ENCODE peak calls at places on chromosomes 16 and 17, in four cellular contexts. N, T, V and U are unnamed samples.

GRCh38 chr17:6161456-6161855 is 91.3 kb downstream of the WSCD1 start:
- DNase-seq in N (no peak), T (no peak), V (no peak), U (no peak)

GRCh38 chr17:48011405-48012150 is 26.0 kb downstream of the COPZ2 start:
- DNase-seq in N (peak; percentile 69), V (peak; percentile 38), T (peak; percentile 43), U (peak; percentile 58)

GRCh38 chr17:19727466-19728113 is 11.2 kb upstream of the SLC47A2 start:
- DNase-seq in T (peak; percentile 67), V (no peak), N (no peak), U (no peak)

GRCh38 chr17:47949951-47950350 is 7.7 kb downstream of the PRR15L start:
- DNase-seq in N (no peak), V (no peak), T (no peak), U (no peak)

GRCh38 chr17:29347831-29348281 is 42.3 kb upstream of the TAOK1 start:
- DNase-seq in T (no peak), V (no peak), N (peak; percentile 84), U (no peak)

GRCh38 chr17:49031965-49032928 is 35.1 kb downstream of the IGF2BP1 start:
- DNase-seq in T (peak; percentile 80), V (peak; percentile 86), N (peak; percentile 82), U (peak; percentile 75)

GRCh38 chr17:72984145-72984924 is 108.2 kb downstream of the SLC39A11 start:
- DNase-seq in V (no peak), T (peak; percentile 81), N (no peak), U (no peak)

GRCh38 chr16:1125471-1125870 is 27.4 kb upstream of the CACNA1H start:
- DNase-seq in N (no peak), V (no peak), T (no peak), U (peak; percentile 46)

GRCh38 chr17:46003907-46004748 is 5.1 kb downstream of the STH start:
- DNase-seq in N (no peak), T (no peak), V (peak; percentile 90), U (no peak)

GRCh38 chr16:54934536-54935410 is 4.1 kb downstream of the IRX5 start:
- DNase-seq in T (peak; percentile 11), N (no peak), V (no peak), U (no peak)

GRCh38 chr17:28792877-28793666 is 49.3 kb downstream of the TRAF4 start:
- DNase-seq in N (peak; percentile 65), V (no peak), T (peak; percentile 22), U (no peak)

GRCh38 chr17:72771734-72772133 is 320.8 kb downstream of the SLC39A11 start:
- DNase-seq in V (no peak), N (no peak), T (no peak), U (no peak)

GRCh38 chr17:48997103-48997826 is at the start of gene IGF2BP1:
- DNase-seq in N (peak; percentile 93), V (peak; percentile 81), T (peak; percentile 80), U (no peak)

GRCh38 chr17:33140413-33141099 is 148.9 kb downstream of the SPACA3 start:
- DNase-seq in N (no peak), V (no peak), T (no peak), U (no peak)

GRCh38 chr16:27706803-27707685 is 157.1 kb downstream of the KATNIP start:
- DNase-seq in V (no peak), N (no peak), T (no peak), U (peak; percentile 12)

GRCh38 chr16:22023505-22023904 is 15.6 kb downstream of the MOSMO start:
- DNase-seq in N (no peak), V (no peak), T (no peak), U (no peak)

GRCh38 chr16:4859900-4860255 is 12.6 kb downstream of the UBN1 start:
- DNase-seq in T (no peak), V (no peak), N (no peak), U (no peak)

GRCh38 chr17:63772801-63773271 is 561 bp downstream of the CCDC47 start:
- DNase-seq in N (peak; percentile 51), T (no peak), V (peak; percentile 31), U (no peak)

GRCh38 chr16:25011891-25012499 is 3.2 kb downstream of the ARHGAP17 start:
- DNase-seq in N (no peak), V (no peak), T (no peak), U (no peak)

GRCh38 chr16:25012525-25012991 is 2.6 kb downstream of the ARHGAP17 start:
- DNase-seq in N (peak; percentile 35), V (no peak), T (peak; percentile 57), U (no peak)

GRCh38 chr16:25013049-25013448 is 2.1 kb downstream of the ARHGAP17 start:
- DNase-seq in T (no peak), N (no peak), V (no peak), U (no peak)

GRCh38 chr16:25013751-25014499 is 1.2 kb downstream of the ARHGAP17 start:
- DNase-seq in N (no peak), T (peak; percentile 22), V (no peak), U (no peak)

GRCh38 chr16:25014500-25015147 is 545 bp downstream of the ARHGAP17 start:
- DNase-seq in T (peak; percentile 59), V (peak; percentile 59), N (peak; percentile 56), U (peak; percentile 74)
- TF ChIP-seq MAX in T (no peak), V (no peak), N (no peak), U (no peak)

GRCh38 chr17:219696-220095 is 38.2 kb upstream of the DOC2B start:
- DNase-seq in V (no peak), T (no peak), N (no peak), U (no peak)

GRCh38 chr17:214881-215331 is 33.5 kb upstream of the DOC2B start:
- DNase-seq in V (no peak), T (no peak), N (no peak), U (no peak)

GRCh38 chr17:222172-222571 is 40.7 kb upstream of the DOC2B start:
- DNase-seq in V (no peak), T (no peak), N (no peak), U (no peak)

GRCh38 chr17:216625-217024 is 35.2 kb upstream of the DOC2B start:
- DNase-seq in V (no peak), N (no peak), T (no peak), U (no peak)

DNA sequence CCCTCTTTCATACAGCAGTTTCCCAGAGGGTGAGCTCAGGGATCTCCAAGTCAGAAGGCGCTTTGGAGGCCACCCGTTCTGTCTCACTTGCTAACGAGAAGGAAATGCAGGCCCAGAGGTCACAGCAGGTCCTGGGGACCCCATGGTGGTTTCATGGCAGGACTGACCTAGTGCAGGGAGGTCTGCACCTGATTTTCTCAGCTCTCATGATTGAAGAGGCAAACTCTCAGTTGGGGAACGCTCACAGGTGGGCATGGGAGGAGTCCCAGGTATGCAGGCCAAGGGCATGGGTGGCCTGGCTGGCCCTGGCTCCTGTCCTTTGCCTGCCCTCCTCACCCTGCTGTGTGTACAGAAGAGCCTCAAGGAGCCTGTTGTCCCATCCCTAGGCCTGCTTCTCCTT is 37.3 kb upstream of the DOC2B start:
- DNase-seq in V (no peak), T (no peak), N (no peak), U (no peak)
- TF ChIP-seq MAX in V (no peak), T (no peak), N (no peak), U (no peak)

DNA sequence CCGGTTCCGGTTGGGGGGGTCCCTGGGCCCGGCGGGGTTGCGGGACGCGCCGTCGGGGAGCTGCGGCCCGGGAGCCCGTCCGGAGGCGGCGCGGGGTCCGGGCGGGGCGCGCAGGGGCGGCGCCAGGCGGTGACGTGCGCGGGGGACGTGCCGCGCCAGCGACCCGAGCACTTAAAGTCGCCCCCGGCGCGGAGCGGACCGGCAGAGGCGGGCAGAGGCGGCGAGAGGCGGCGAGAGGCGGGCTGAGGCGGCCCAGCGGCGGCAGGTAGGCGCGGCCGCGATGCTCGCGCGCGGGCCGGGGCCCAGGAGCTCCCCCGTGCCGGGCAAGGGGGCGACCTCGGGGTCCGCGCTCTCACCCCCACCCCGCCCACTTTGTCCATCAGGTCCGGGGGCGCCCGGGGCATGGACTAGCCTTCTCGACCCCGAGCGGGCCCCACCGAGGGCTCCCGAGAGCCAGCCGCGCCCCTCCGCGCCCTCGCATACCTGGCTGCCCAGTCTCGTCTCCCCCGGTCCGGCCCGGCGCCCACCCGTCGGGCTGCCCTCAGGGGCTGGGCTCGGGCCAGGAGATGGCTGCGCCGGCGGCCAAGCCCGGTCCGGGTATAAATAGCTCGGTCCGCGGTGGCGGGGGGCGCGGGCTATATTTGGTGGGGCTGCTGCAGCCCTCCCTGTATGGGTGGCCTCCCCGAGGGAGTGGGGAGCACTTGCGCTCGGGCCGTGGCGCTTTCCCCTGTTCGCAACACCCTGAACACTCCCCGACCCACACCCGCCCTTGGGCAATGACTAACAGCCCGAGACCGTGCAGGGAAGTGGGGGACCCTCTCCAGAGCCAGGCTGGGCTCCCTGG is at the start of gene SLC16A3:
- DNase-seq in T (peak; percentile 51), N (peak; percentile 85), V (no peak), U (no peak)
- TF ChIP-seq MAX in T (no peak), N (no peak), V (no peak), U (no peak)

GRCh38 chr17:75344664-75345063 is 55.4 kb upstream of the SLC25A19 start:
- DNase-seq in N (peak; percentile 36), T (no peak), V (no peak), U (peak; percentile 41)
- TF ChIP-seq MAX in N (no peak), T (no peak), V (no peak), U (no peak)

GRCh38 chr16:85072947-85073346 is 39.3 kb downstream of the CIBAR2 start:
- DNase-seq in T (no peak), N (no peak), V (no peak), U (no peak)
- TF ChIP-seq MAX in T (no peak), N (no peak), V (no peak), U (no peak)

DNA sequence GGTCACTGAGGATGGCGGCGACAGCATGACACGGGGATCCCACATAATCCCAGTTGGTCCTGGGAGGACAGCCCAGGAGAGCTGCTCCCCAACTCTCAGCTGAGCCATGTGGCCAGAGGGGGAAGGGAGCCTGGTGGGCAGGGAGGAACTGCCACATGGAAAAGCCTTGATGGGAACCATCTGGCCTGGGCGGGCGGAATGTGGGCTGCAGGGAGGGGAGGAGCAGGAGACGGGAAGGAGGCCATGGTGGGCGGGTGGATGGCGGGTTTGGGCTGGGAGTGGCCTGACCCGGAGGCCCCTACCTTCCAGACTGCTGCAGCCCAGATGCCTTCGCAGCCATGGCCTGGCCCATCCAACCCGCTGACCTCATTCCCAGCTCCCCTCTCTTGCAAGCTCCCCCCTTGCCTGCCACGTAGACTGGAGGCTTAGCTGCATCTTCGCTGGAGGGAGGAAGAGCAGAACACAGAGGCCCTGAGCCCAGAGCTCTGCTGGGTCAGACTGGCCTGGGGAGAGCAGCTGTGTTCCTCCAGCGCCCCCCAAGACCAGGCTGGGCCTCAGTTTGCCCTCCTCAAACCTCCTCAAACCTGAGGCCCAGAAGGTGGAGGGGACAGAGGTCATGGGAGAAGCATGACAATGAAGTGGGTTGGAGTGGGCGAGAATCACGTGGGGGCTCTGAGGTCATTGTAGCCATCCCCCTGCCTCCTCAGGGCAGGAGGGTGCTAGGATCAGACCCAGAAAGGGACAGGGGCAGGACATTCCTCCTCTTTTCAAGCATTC is 8.2 kb upstream of the COL1A1 start:
- DNase-seq in V (no peak), N (no peak), T (no peak), U (peak; percentile 81)
- TF ChIP-seq MAX in V (no peak), N (no peak), T (no peak), U (no peak)

DNA sequence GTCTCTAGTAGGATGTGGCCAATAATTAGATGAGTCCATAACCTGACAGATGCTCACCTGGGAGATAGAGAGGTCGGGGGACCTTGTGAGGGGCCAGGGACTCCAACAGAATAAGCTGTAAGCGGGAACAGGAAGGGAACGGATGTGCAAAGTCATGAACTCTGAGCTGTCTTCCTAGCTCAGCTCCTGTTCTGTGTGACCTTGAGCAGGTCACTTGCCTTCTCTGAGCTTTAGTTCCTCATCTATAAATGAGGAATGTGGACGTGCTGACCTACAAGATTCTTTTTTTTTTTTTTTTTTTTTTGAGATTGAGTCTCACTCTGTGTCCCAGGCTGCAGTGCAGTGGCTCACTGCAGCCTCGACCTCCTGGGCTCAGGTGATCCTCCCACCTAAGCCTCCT is 58.9 kb downstream of the AKAP1 start:
- DNase-seq in V (no peak), T (no peak), N (no peak), U (no peak)
- TF ChIP-seq MAX in V (no peak), T (no peak), N (no peak), U (no peak)